ENCODE peak calls at places on chromosomes 12 and 14, in ten cellular contexts. H, I, J, P, Y, D, U, M, R and C are unnamed samples.

GRCh38 chr12:51926718-51927117 is 19.4 kb downstream of the ACVRL1 start:
- DNase-seq in J (peak; percentile 46), R (no peak), D (no peak), H (no peak), Y (peak; percentile 13), M (peak; percentile 6), I (peak; percentile 35), P (peak; percentile 29), U (no peak), C (no peak)

GRCh38 chr14:61321385-61322010 is at the start of gene PRKCH:
- DNase-seq in H (no peak), I (peak; percentile 57), U (peak; percentile 63), J (peak; percentile 32), M (peak; percentile 78), P (peak; percentile 60), Y (peak; percentile 80), D (peak; percentile 44), R (peak; percentile 76), C (no peak)

GRCh38 chr12:12990700-12991468 is 9.2 kb downstream of the HEBP1 start:
- DNase-seq in H (no peak), P (no peak), J (no peak), I (no peak), R (no peak), M (no peak), U (no peak), D (peak; percentile 33), Y (no peak), C (no peak)

GRCh38 chr12:74021937-74022336 is 515.7 kb upstream of the ATXN7L3B start:
- DNase-seq in H (peak; percentile 20), Y (no peak), M (peak; percentile 35), U (peak; percentile 59), D (peak; percentile 51), P (peak; percentile 4), J (peak; percentile 73), I (no peak), R (no peak), C (peak; percentile 3)

GRCh38 chr12:127640181-127640886 is 626.6 kb upstream of the TMEM132C start:
- DNase-seq in P (peak; percentile 47), U (no peak), J (no peak), I (no peak), M (no peak), Y (no peak), D (peak; percentile 98), H (no peak), R (no peak), C (no peak)

GRCh38 chr12:17853054-17853453 is 236.9 kb downstream of the RERGL start:
- DNase-seq in M (no peak), P (no peak), R (no peak), H (no peak), D (no peak), I (no peak), J (no peak), Y (no peak), U (no peak), C (no peak)

GRCh38 chr14:61111145-61112130 is 130.4 kb downstream of the SLC38A6 start:
- DNase-seq in I (no peak), D (peak; percentile 67), U (no peak), H (no peak), J (no peak), M (no peak), P (no peak), Y (no peak), R (no peak), C (no peak)

GRCh38 chr12:122395319-122395718 is 27.1 kb downstream of the CLIP1 start:
- DNase-seq in I (no peak), J (peak; percentile 89), Y (no peak), R (no peak), H (peak; percentile 34), P (peak; percentile 65), U (no peak), D (peak; percentile 88), M (no peak), C (peak; percentile 56)

GRCh38 chr14:103512701-103513611 is 9.7 kb downstream of the CKB start:
- DNase-seq in D (peak; percentile 84), U (peak; percentile 94), Y (no peak), I (no peak), R (peak; percentile 74), M (peak; percentile 38), P (peak; percentile 88), H (no peak), J (no peak), C (no peak)

GRCh38 chr12:117188961-117189724 is 1.1 kb downstream of the FBXO21 start:
- DNase-seq in P (peak; percentile 44), H (no peak), U (peak; percentile 3), I (no peak), R (no peak), Y (no peak), D (peak; percentile 80), M (no peak), J (peak; percentile 46), C (no peak)

GRCh38 chr12:203074-203461 is 10.9 kb downstream of the SLC6A12 start:
- DNase-seq in D (no peak), U (no peak), H (no peak), J (no peak), I (no peak), P (no peak), Y (no peak), R (no peak), M (no peak), C (no peak)

GRCh38 chr14:61438860-61439765 is 117.7 kb downstream of the PRKCH start:
- DNase-seq in I (no peak), P (peak; percentile 29), Y (peak; percentile 25), M (no peak), R (no peak), J (peak; percentile 8), U (no peak), D (peak; percentile 37), H (no peak), C (peak; percentile 56)

GRCh38 chr12:29895966-29896365 is 112.2 kb upstream of the TMTC1 start:
- DNase-seq in U (no peak), R (no peak), M (no peak), H (no peak), P (no peak), J (no peak), Y (no peak), I (no peak), D (no peak), C (no peak)

GRCh38 chr12:113933201-113933786 is 32.8 kb downstream of the RBM19 start:
- DNase-seq in H (no peak), I (no peak), M (no peak), J (no peak), R (no peak), P (no peak), U (no peak), D (peak; percentile 77), Y (no peak), C (no peak)

GRCh38 chr12:108664338-108665258 is 30.9 kb upstream of the SELPLG start:
- DNase-seq in D (peak; percentile 91), M (peak; percentile 60), R (peak; percentile 84), Y (peak; percentile 68), U (peak; percentile 75), H (peak; percentile 81), I (peak; percentile 64), P (peak; percentile 81), J (peak; percentile 96), C (peak; percentile 59)

GRCh38 chr12:6941786-6942185 is 1.8 kb upstream of the RNU7-1 start:
- DNase-seq in J (no peak), D (no peak), U (no peak), Y (no peak), I (no peak), M (no peak), H (no peak), R (no peak), P (no peak), C (no peak)

GRCh38 chr12:42695490-42695995 is 106.0 kb upstream of the PRICKLE1 start:
- DNase-seq in H (no peak), M (no peak), U (no peak), R (no peak), Y (no peak), D (no peak), P (no peak), J (no peak), I (no peak), C (no peak)

GRCh38 chr14:77882098-77882497 is 82.2 kb downstream of the ADCK1 start:
- DNase-seq in R (peak; percentile 70), D (no peak), Y (no peak), H (no peak), M (peak; percentile 78), U (peak; percentile 99), I (no peak), J (no peak), P (no peak), C (no peak)

GRCh38 chr12:6224550-6224949 is 24.4 kb downstream of the CD9 start:
- DNase-seq in U (peak; percentile 64), I (no peak), Y (no peak), P (no peak), M (peak; percentile 70), H (no peak), J (no peak), D (peak; percentile 74), R (peak; percentile 60), C (peak; percentile 86)